ENCODE peak calls at places on chromosomes 11 and 22, in four cellular contexts. X, Z, H and A are unnamed samples.

GRCh38 chr22:36725366-36726006 is 21.9 kb upstream of the CACNG2 start:
- DNase-seq in X (no peak), H (no peak), Z (no peak), A (no peak)

GRCh38 chr11:43933608-43934358 is 8.7 kb upstream of the C11orf96 start:
- DNase-seq in X (no peak), H (peak), Z (no peak), A (no peak)

GRCh38 chr11:88434333-88434976 is 96.9 kb upstream of the CTSC start:
- DNase-seq in X (no peak), Z (no peak), H (no peak), A (no peak)

GRCh38 chr22:28183078-28183870 is 264.2 kb upstream of the PITPNB start:
- DNase-seq in Z (no peak), H (no peak), X (no peak), A (no peak)

GRCh38 chr22:43530864-43531201 is 119.0 kb downstream of the MPPED1 start:
- DNase-seq in Z (no peak), X (no peak), H (no peak), A (no peak)

GRCh38 chr11:45580399-45580798 is 85.0 kb downstream of the CHST1 start:
- DNase-seq in Z (no peak), H (peak), X (no peak), A (peak)

GRCh38 chr22:17781319-17782031 is 7.2 kb upstream of the BID start:
- DNase-seq in H (peak), X (peak), Z (no peak), A (peak)

GRCh38 chr11:113373981-113374560 is 13.5 kb upstream of the ANKK1 start:
- DNase-seq in H (no peak), Z (no peak), X (no peak), A (no peak)

GRCh38 chr11:116275634-116276033 is 497.2 kb downstream of the BUD13 start:
- DNase-seq in Z (no peak), X (no peak), H (no peak), A (no peak)

GRCh38 chr11:69262918-69263735 is 30.8 kb upstream of the MYEOV start:
- DNase-seq in Z (no peak), H (no peak), X (no peak), A (no peak)

GRCh38 chr11:65498042-65498726 is 661 bp upstream of the MALAT1 start:
- DNase-seq in H (no peak), Z (no peak), X (no peak), A (no peak)

GRCh38 chr11:5288108-5288911 is 13.4 kb downstream of the OR51B4 start:
- DNase-seq in X (peak), Z (no peak), H (no peak), A (no peak)

GRCh38 chr11:10556590-10556989 is 11.9 kb downstream of the LYVE1 start:
- DNase-seq in X (no peak), Z (no peak), H (no peak), A (no peak)

GRCh38 chr11:61752117-61752924 is at the start of gene MYRF:
- DNase-seq in X (no peak), Z (no peak), H (no peak), A (no peak)

GRCh38 chr11:29484548-29484947 is 532.3 kb downstream of the KCNA4 start:
- DNase-seq in X (no peak), Z (no peak), H (no peak), A (no peak)

GRCh38 chr22:44341431-44342346 is 28.9 kb upstream of the SHISAL1 start:
- DNase-seq in H (peak), X (peak), Z (no peak), A (no peak)

GRCh38 chr11:47595029-47595428 is 818 bp upstream of the C1QTNF4 start:
- DNase-seq in Z (no peak), X (no peak), H (no peak), A (no peak)

GRCh38 chr11:92969293-92969633 is 188 bp upstream of the MTNR1B start:
- DNase-seq in H (no peak), Z (no peak), X (no peak), A (no peak)

GRCh38 chr11:44309483-44310197 is at the start of gene ALX4:
- DNase-seq in H (no peak), X (no peak), Z (no peak), A (no peak)

GRCh38 chr11:90434858-90435257 is 212.0 kb upstream of the CHORDC1 start:
- DNase-seq in Z (no peak), H (no peak), X (no peak), A (no peak)

GRCh38 chr11:48006301-48006992 is 26.1 kb downstream of the PTPRJ start:
- DNase-seq in Z (no peak), H (peak), X (no peak), A (no peak)

GRCh38 chr11:961921-962320 is 36.3 kb downstream of the AP2A2 start:
- DNase-seq in X (no peak), H (no peak), Z (no peak), A (no peak)

GRCh38 chr11:113178671-113179070 is 135.7 kb upstream of the TTC12 start:
- DNase-seq in H (no peak), Z (no peak), X (no peak), A (no peak)

GRCh38 chr11:85627332-85627997 is at the start of gene DLG2:
- DNase-seq in X (no peak), H (peak), Z (no peak), A (no peak)

GRCh38 chr11:111459506-111460270 is 52.5 kb downstream of the BTG4 start:
- DNase-seq in X (no peak), Z (no peak), H (no peak), A (no peak)

GRCh38 chr22:46390652-46391301 is 55.3 kb downstream of the TRMU start:
- DNase-seq in X (peak), Z (no peak), H (peak), A (no peak)
- H3K4me3 ChIP-seq in X (peak), Z (no peak), H (no peak), A (no peak)

GRCh38 chr11:8533332-8533731 is 60.7 kb downstream of the STK33 start:
- DNase-seq in H (no peak), X (no peak), Z (no peak), A (no peak)
- TF ChIP-seq CTCF in H (no peak), X (no peak), Z (no peak), A (no peak)

DNA sequence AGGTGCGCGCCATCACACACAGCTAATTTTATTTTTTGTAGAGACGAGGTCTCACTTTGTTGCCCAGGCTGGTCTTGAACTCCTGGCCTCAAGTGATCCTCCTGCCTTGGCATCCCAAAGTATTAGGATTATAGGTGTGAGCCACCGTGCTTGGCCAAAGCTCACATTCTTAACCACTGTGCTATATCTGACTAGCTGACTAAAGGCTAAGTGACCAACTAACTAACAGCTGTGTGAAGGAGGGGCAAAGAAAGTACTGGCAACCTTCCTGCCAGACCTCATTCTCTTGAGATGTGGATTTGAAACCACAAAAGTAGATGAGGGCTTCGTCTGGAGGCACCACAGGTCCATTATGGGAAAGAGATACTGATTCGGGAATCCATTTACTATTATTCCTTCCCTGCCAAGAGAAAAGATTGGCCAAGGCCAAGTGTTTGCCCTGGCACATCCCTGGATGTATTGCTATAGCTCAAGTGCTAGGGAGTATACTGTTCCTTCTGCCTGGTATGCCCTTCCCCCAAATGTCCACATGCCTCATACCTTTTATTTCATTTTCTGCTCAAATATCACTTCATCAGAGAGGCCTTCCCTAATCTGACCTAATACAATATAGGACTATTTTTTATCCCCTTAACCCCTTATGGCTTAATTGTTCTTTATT is 52.7 kb upstream of the RRM1 start:
- DNase-seq in Z (no peak), X (no peak), H (peak), A (no peak)
- H3K4me3 ChIP-seq in Z (no peak), X (no peak), H (no peak), A (no peak)

DNA sequence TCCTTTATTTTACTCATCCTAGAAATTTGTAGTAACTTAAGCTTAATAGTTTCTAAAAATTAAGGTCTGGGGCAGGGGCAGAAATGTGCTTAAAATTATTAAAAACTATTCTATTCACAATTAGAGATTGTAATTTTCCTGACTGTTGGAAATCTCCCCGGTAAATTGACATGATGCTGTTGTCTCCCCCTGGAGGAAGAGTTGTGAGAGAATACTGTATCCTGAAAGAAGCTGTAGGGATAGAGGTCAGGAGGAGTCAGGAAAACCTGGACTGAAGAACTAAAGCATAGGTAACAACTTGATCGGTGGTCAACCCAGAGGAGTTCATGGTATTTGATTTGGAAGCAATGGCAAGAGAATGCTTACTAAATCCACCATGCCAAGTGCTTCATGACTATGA is 16.2 kb upstream of the ESAM start:
- DNase-seq in H (no peak), X (no peak), Z (peak), A (no peak)
- TF ChIP-seq CTCF in H (peak), X (peak), Z (peak), A (peak)

GRCh38 chr11:57321388-57321995 is 3.3 kb downstream of the TNKS1BP1 start:
- DNase-seq in X (no peak), Z (no peak), H (no peak), A (no peak)

GRCh38 chr11:57321996-57322880 is 2.5 kb downstream of the TNKS1BP1 start:
- DNase-seq in H (peak), X (peak), Z (peak), A (peak)

GRCh38 chr11:57324154-57324885 is 432 bp downstream of the TNKS1BP1 start:
- DNase-seq in X (no peak), Z (no peak), H (peak), A (no peak)

GRCh38 chr11:57323503-57324153 is 1.1 kb downstream of the TNKS1BP1 start:
- DNase-seq in Z (no peak), X (no peak), H (peak), A (no peak)

GRCh38 chr11:57322881-57323467 is 1.8 kb downstream of the TNKS1BP1 start:
- DNase-seq in H (no peak), X (no peak), Z (no peak), A (no peak)
- H3K4me3 ChIP-seq in H (peak), X (peak), Z (peak), A (peak)

DNA sequence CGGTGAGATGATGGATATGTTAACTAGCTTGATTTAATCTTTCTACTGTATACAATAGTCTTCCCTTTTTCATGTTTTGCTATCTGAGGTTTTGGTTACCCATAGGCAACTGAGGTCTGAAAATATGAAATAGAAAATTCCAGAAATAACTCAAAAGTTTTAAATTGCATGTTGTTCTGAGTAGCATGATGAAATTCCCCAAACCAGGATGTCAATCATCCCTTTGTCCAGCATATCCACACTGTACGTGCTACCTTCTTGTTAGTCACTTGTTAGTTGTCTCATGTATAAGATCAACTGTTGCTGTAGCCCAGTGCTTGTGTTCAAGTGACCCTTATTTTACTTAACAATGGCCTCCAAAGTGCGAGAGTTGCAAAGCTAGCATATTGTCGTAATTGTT is 21.2 kb upstream of the OR10W1 start:
- DNase-seq in Z (no peak), H (no peak), X (no peak), A (no peak)
- TF ChIP-seq CTCF in Z (no peak), H (no peak), X (no peak), A (no peak)